ENCODE peak calls at places on chromosomes 11 and 22, in six cellular contexts. R is astrocyte of the spinal cord, G is choroid plexus epithelial cell, C is uterus, D is endodermal cell, A is astrocyte of the cerebellum. J is an unnamed sample.

GRCh38 chr11:35367491-35367890 is 51.9 kb downstream of the SLC1A2 start:
- DNase-seq in R (peak), D (no peak), G (peak), A (peak), C (no peak), J (peak)

GRCh38 chr11:75431533-75432525 is 1.2 kb downstream of the KLHL35 start:
- DNase-seq in D (peak), R (no peak), A (no peak), G (no peak), C (no peak), J (no peak)

GRCh38 chr11:100980156-100980555 is 149.5 kb downstream of the PGR start:
- DNase-seq in D (no peak), C (no peak), R (peak), A (peak), G (peak), J (peak)

GRCh38 chr22:29703595-29704195 is 16.1 kb upstream of the CABP7 start:
- DNase-seq in D (no peak), C (no peak), G (no peak), A (no peak), R (no peak), J (no peak)

GRCh38 chr22:42473484-42474193 is 41.4 kb upstream of the NFAM1 start:
- DNase-seq in G (peak), R (peak), C (no peak), D (no peak), A (peak), J (peak)

GRCh38 chr11:69445131-69445470 is 36.4 kb upstream of the LINC01488 start:
- DNase-seq in R (no peak), A (no peak), G (no peak), D (no peak), C (no peak), J (no peak)

GRCh38 chr22:20312396-20313191 is 7.3 kb downstream of the DGCR6L start:
- DNase-seq in R (no peak), D (peak), G (no peak), C (no peak), A (no peak), J (no peak)

GRCh38 chr11:125626381-125626950 is 1.5 kb downstream of the CHEK1 start:
- DNase-seq in G (no peak), C (no peak), A (peak), R (no peak), D (no peak), J (no peak)

GRCh38 chr11:95255523-95256165 is 24.6 kb upstream of the SESN3 start:
- DNase-seq in R (no peak), C (no peak), D (peak), A (no peak), G (no peak), J (no peak)
- H3K4me3 ChIP-seq in R (no peak), C (no peak), D (no peak), A (no peak), G (no peak), J (no peak)

GRCh38 chr11:89625171-89625570 is 84.9 kb upstream of the TRIM77 start:
- DNase-seq in D (no peak), A (no peak), R (no peak), C (no peak), G (peak), J (no peak)
- TF ChIP-seq CTCF in D (peak), A (no peak), R (peak), C (no peak), G (peak), J (no peak)

DNA sequence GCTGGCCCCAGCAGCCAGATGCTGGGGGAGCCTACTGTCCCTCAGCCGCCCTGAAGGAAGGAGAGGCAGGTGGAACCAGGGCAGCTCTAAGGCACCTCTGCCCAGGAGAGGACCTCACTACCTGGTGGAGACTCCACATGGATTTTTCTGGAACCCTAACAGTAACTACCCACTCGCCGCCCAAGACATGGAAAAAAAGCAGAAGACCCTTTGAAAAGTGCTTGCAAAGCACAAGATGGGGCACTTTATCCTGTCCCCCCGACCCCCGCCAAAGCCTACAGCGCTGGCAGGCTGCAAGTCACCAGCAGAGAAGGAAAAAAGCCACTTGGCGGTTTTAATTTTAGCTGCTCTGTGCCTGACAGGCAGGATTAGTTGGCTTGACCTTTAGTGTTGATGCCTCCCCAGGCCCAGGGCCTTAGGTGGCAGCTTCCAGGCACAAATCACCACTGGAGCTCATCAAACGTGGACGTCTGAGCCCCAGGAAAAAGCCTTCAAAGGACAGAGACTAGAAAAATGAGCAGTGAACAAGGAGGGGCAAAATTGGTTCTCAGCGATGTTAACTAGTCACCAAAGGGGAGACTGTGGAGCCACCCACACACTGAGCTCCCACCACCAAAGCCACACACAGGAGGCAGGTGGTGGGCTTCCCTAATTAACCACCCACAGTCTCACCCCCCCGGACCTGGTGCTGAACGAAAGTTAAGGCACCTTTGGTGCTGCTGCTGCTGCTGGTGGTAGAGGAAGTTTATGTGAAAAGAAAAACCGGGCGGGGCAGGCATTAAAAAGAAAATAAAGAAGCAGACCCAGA is 4.2 kb upstream of the PYGM start:
- DNase-seq in R (no peak), G (no peak), C (no peak), D (no peak), A (no peak), J (no peak)
- H3K4me3 ChIP-seq in R (no peak), G (no peak), C (no peak), D (no peak), A (no peak), J (no peak)

GRCh38 chr11:39365809-39366436 is 2093.5 kb downstream of the LRRC4C start:
- DNase-seq in G (peak), C (no peak), D (no peak), A (peak), R (peak), J (peak)
- TF ChIP-seq CTCF in G (peak), C (no peak), D (peak), A (no peak), R (no peak), J (peak)

GRCh38 chr22:44712962-44713361 is 11.0 kb downstream of the PRR5 start:
- DNase-seq in R (no peak), D (no peak), C (no peak), G (no peak), A (no peak), J (no peak)
- H3K4me3 ChIP-seq in R (no peak), D (no peak), C (no peak), G (no peak), A (no peak), J (no peak)

GRCh38 chr11:8030526-8031247 is 43.5 kb downstream of the EIF3F start:
- DNase-seq in C (no peak), G (no peak), A (no peak), R (no peak), D (no peak), J (no peak)

GRCh38 chr11:8026982-8027381 is 39.8 kb downstream of the EIF3F start:
- DNase-seq in R (no peak), C (no peak), D (no peak), A (no peak), G (no peak), J (no peak)

GRCh38 chr11:8025816-8026215 is 38.7 kb downstream of the EIF3F start:
- DNase-seq in C (no peak), G (peak), D (no peak), A (peak), R (peak), J (peak)

GRCh38 chr11:8031248-8032115 is 44.3 kb downstream of the EIF3F start:
- DNase-seq in A (no peak), R (no peak), G (no peak), D (no peak), C (no peak), J (no peak)

GRCh38 chr11:8028766-8029165 is 41.6 kb downstream of the EIF3F start:
- DNase-seq in G (no peak), D (no peak), C (no peak), R (no peak), A (no peak), J (no peak)
- TF ChIP-seq CTCF in G (no peak), D (no peak), C (no peak), R (no peak), A (no peak), J (no peak)

GRCh38 chr11:128625316-128625715 is 38.0 kb upstream of the ETS1 start:
- DNase-seq in R (no peak), D (peak), A (no peak), C (no peak), G (no peak), J (no peak)

GRCh38 chr11:128625766-128626165 is 38.4 kb upstream of the ETS1 start:
- DNase-seq in D (peak), G (peak), C (no peak), R (no peak), A (no peak), J (no peak)

GRCh38 chr11:128626913-128627665 is 39.7 kb upstream of the ETS1 start:
- DNase-seq in G (no peak), D (no peak), A (no peak), R (no peak), C (no peak), J (no peak)

GRCh38 chr11:128622137-128622523 is 34.8 kb upstream of the ETS1 start:
- DNase-seq in A (no peak), R (no peak), C (peak), D (peak), G (peak), J (no peak)

DNA sequence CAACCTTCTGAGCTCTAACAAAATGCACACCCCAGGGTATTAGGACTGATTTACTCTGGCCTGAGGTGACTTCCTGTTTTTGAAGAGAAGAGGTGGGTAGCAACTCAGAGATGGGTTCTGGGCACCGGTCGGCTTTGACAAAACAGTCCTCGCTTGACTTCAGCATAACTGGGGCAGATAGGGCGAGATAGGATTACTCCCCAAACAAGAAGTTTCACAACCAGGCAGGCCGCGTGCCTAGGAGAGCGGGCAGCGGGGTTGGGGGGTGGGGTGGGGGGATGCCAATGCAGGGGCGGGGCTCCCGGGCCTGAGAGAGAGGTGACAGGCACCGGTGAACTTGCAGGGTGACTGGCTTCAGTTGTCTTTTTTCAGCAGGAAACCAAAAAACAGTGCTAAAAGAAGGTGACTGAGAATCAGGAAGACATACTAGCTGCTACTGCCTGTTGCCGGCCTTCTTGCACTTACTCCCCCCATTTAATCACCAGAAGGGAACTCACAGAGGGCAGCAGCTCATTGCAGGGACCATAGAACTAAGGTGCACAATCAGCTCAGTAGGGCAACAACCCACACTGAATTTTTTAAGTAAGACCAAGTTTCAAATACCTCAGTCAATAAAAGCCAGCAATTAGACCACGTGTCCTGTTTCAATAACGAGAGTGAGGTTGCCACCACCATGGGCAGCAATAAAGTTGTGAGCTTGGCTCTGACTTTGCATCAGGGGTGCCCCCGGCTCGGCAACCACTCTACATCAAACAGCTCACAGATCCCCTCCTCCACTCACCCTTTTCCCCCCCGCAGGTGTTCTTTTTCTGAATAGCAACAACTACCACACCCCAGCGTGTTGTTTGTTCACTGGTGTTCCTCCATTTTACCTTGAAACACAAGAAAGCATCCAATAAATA is 37.2 kb upstream of the ETS1 start:
- DNase-seq in R (no peak), G (no peak), A (no peak), C (no peak), D (peak), J (no peak)
- H3K4me3 ChIP-seq in R (no peak), G (no peak), A (no peak), C (no peak), D (no peak), J (no peak)

GRCh38 chr11:61656347-61657077 is 23.7 kb upstream of the DAGLA start:
- DNase-seq in G (no peak), D (no peak), A (no peak), R (no peak), C (no peak), J (no peak)

GRCh38 chr11:61657566-61657965 is 22.6 kb upstream of the DAGLA start:
- DNase-seq in A (no peak), C (no peak), D (no peak), G (no peak), R (no peak), J (peak)

GRCh38 chr11:61654397-61654829 is 25.8 kb upstream of the DAGLA start:
- DNase-seq in G (no peak), C (no peak), R (no peak), A (no peak), D (no peak), J (peak)

GRCh38 chr11:61659413-61660196 is 20.6 kb upstream of the DAGLA start:
- DNase-seq in R (no peak), D (no peak), C (no peak), A (no peak), G (no peak), J (peak)
- TF ChIP-seq CTCF in R (no peak), D (peak), C (no peak), A (no peak), G (no peak), J (no peak)

GRCh38 chr11:132943325-132943736 is 589.0 kb downstream of the OPCML start:
- DNase-seq in R (peak), A (no peak), D (no peak), G (peak), C (no peak), J (no peak)

GRCh38 chr11:132943737-132944556 is 588.4 kb downstream of the OPCML start:
- DNase-seq in D (peak), R (no peak), G (no peak), A (no peak), C (no peak), J (no peak)

GRCh38 chr11:132941761-132942160 is 590.5 kb downstream of the OPCML start:
- DNase-seq in A (no peak), D (no peak), G (no peak), R (no peak), C (no peak), J (no peak)

GRCh38 chr11:132942611-132943324 is 589.5 kb downstream of the OPCML start:
- DNase-seq in C (no peak), D (peak), R (no peak), A (no peak), G (no peak), J (no peak)

DNA sequence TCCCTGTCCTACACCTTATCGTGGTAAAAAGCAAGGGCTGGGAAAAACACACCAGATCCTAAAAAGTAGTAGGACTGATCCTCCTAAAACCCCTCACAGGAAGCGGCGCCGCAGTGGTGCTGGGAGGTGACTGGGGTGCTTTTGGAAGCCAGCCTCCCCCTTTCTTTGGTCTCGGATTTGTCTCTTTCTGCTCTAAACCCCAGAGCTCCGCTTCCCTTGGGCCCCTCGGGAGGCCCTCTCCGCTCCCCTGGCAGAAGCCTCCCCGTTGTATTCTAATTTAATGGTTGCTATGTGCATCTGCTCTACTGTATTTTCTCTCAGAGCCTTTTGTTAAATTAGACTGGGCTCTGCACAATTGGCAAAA is 587.8 kb downstream of the OPCML start:
- DNase-seq in G (no peak), A (no peak), R (no peak), D (peak), C (no peak), J (no peak)
- H3K4me3 ChIP-seq in G (no peak), A (peak), R (no peak), D (peak), C (no peak), J (no peak)

DNA sequence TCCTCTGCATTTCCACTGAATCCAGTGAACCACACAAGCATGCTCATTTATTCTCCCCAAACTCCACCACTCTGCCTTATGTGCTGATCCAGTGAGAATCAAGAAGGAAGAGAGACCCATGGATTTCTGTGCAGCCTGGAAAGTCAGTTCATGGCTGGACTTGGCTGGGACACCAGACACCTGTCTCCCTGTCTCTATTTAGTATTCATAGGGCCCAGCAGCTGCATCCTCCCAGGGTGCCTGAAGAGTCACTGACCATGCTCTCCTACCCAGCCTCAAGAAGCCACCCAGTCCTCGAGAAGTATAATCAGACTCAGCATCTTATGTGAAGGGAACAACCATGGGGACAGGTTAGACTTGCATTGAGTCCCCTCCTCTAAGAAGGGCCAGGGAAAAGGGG is 83.2 kb downstream of the ZNF280B start:
- DNase-seq in R (no peak), C (no peak), A (no peak), D (no peak), G (no peak), J (no peak)
- TF ChIP-seq CTCF in R (no peak), C (no peak), A (no peak), D (no peak), G (no peak), J (no peak)

J was measured in fibroblast of pulmonary artery.